ENCODE peak calls at places on chromosome 18, in six cellular contexts. One of them, this sample, is unnamed.
A peak's percentile ranks its signal among the peaks of the same experiment; 100 is the strongest.

GRCh38 chr18:36312806-36313395 is 15.4 kb downstream of the FHOD3 start:
- DNase-seq in fibroblast of the conjunctiva: no peak
- DNase-seq in type B pancreatic cell: peak; percentile 25
- DNase-seq in SJSA1: no peak
- DNase-seq in CD4-positive, alpha-beta memory T cell: no peak
- DNase-seq in SW 1271: no peak
- DNase-seq in this sample: no peak

GRCh38 chr18:74064510-74064909 is 83.1 kb downstream of the FBXO15 start:
- DNase-seq in fibroblast of the conjunctiva: no peak
- DNase-seq in type B pancreatic cell: no peak
- DNase-seq in SJSA1: no peak
- DNase-seq in CD4-positive, alpha-beta memory T cell: no peak
- DNase-seq in SW 1271: no peak
- DNase-seq in this sample: no peak

GRCh38 chr18:2147424-2147823 is 423.9 kb downstream of the METTL4 start:
- DNase-seq in fibroblast of the conjunctiva: no peak
- DNase-seq in type B pancreatic cell: no peak
- DNase-seq in SJSA1: peak; percentile 52
- DNase-seq in CD4-positive, alpha-beta memory T cell: no peak
- DNase-seq in SW 1271: no peak
- DNase-seq in this sample: no peak

GRCh38 chr18:50009772-50010171 is 185.2 kb downstream of the MYO5B start:
- DNase-seq in fibroblast of the conjunctiva: peak; percentile 16
- DNase-seq in type B pancreatic cell: no peak
- DNase-seq in SJSA1: no peak
- DNase-seq in CD4-positive, alpha-beta memory T cell: peak; percentile 20
- DNase-seq in SW 1271: no peak
- DNase-seq in this sample: no peak

GRCh38 chr18:59649575-59649974 is 47.6 kb downstream of the CCBE1 start:
- DNase-seq in fibroblast of the conjunctiva: no peak
- DNase-seq in type B pancreatic cell: no peak
- DNase-seq in SJSA1: no peak
- DNase-seq in CD4-positive, alpha-beta memory T cell: no peak
- DNase-seq in SW 1271: no peak
- DNase-seq in this sample: no peak

GRCh38 chr18:33231474-33232317 is 208.8 kb downstream of the CCDC178 start:
- DNase-seq in fibroblast of the conjunctiva: peak; percentile 59
- DNase-seq in type B pancreatic cell: peak; percentile 78
- DNase-seq in SJSA1: peak; percentile 63
- DNase-seq in CD4-positive, alpha-beta memory T cell: peak; percentile 30
- DNase-seq in SW 1271: peak; percentile 15
- DNase-seq in this sample: peak; percentile 23

GRCh38 chr18:48036191-48036590 is 105.7 kb upstream of the SMAD2 start:
- DNase-seq in fibroblast of the conjunctiva: no peak
- DNase-seq in type B pancreatic cell: no peak
- DNase-seq in SJSA1: no peak
- DNase-seq in CD4-positive, alpha-beta memory T cell: no peak
- DNase-seq in SW 1271: no peak
- DNase-seq in this sample: no peak

GRCh38 chr18:63186934-63187574 is 132.5 kb downstream of the BCL2 start:
- DNase-seq in fibroblast of the conjunctiva: no peak
- DNase-seq in type B pancreatic cell: no peak
- DNase-seq in SJSA1: no peak
- DNase-seq in CD4-positive, alpha-beta memory T cell: no peak
- DNase-seq in SW 1271: no peak
- DNase-seq in this sample: no peak

GRCh38 chr18:77851798-77852197 is 602.1 kb downstream of the GALR1 start:
- DNase-seq in fibroblast of the conjunctiva: no peak
- DNase-seq in type B pancreatic cell: no peak
- DNase-seq in SJSA1: no peak
- DNase-seq in CD4-positive, alpha-beta memory T cell: no peak
- DNase-seq in SW 1271: no peak
- DNase-seq in this sample: no peak

GRCh38 chr18:31247574-31248199 is 70.3 kb upstream of the DSG1 start:
- DNase-seq in fibroblast of the conjunctiva: no peak
- DNase-seq in type B pancreatic cell: no peak
- DNase-seq in SJSA1: no peak
- DNase-seq in CD4-positive, alpha-beta memory T cell: no peak
- DNase-seq in SW 1271: no peak
- DNase-seq in this sample: no peak

GRCh38 chr18:79965119-79965902 is 868 bp downstream of the HSBP1L1 start:
- DNase-seq in fibroblast of the conjunctiva: no peak
- DNase-seq in type B pancreatic cell: no peak
- DNase-seq in SJSA1: peak; percentile 83
- DNase-seq in CD4-positive, alpha-beta memory T cell: peak; percentile 33
- DNase-seq in SW 1271: peak; percentile 46
- DNase-seq in this sample: no peak

GRCh38 chr18:50011813-50012445 is 183.0 kb downstream of the MYO5B start:
- DNase-seq in fibroblast of the conjunctiva: peak; percentile 93
- DNase-seq in type B pancreatic cell: no peak
- DNase-seq in SJSA1: no peak
- DNase-seq in CD4-positive, alpha-beta memory T cell: no peak
- DNase-seq in SW 1271: no peak
- DNase-seq in this sample: no peak

GRCh38 chr18:36169938-36170337 is 17.4 kb upstream of the MOCOS start:
- DNase-seq in fibroblast of the conjunctiva: no peak
- DNase-seq in type B pancreatic cell: no peak
- DNase-seq in SJSA1: no peak
- DNase-seq in CD4-positive, alpha-beta memory T cell: no peak
- DNase-seq in SW 1271: no peak
- DNase-seq in this sample: no peak

GRCh38 chr18:51170689-51171088 is 26.8 kb downstream of the MEX3C start:
- DNase-seq in fibroblast of the conjunctiva: no peak
- DNase-seq in type B pancreatic cell: no peak
- DNase-seq in SJSA1: no peak
- DNase-seq in CD4-positive, alpha-beta memory T cell: no peak
- DNase-seq in SW 1271: no peak
- DNase-seq in this sample: no peak

GRCh38 chr18:64037812-64038414 is 68.0 kb downstream of the SERPINB8 start:
- DNase-seq in fibroblast of the conjunctiva: no peak
- DNase-seq in type B pancreatic cell: no peak
- DNase-seq in SJSA1: no peak
- DNase-seq in CD4-positive, alpha-beta memory T cell: no peak
- DNase-seq in SW 1271: no peak
- DNase-seq in this sample: no peak

GRCh38 chr18:811192-812122 is 585 bp downstream of the YES1 start:
- DNase-seq in fibroblast of the conjunctiva: no peak
- DNase-seq in type B pancreatic cell: peak; percentile 74
- DNase-seq in SJSA1: no peak
- DNase-seq in CD4-positive, alpha-beta memory T cell: no peak
- DNase-seq in SW 1271: no peak
- DNase-seq in this sample: no peak

GRCh38 chr18:62450546-62451395 is 72.1 kb upstream of the ZCCHC2 start:
- DNase-seq in fibroblast of the conjunctiva: peak; percentile 14
- DNase-seq in type B pancreatic cell: no peak
- DNase-seq in SJSA1: peak; percentile 75
- DNase-seq in CD4-positive, alpha-beta memory T cell: no peak
- DNase-seq in SW 1271: peak; percentile 63
- DNase-seq in this sample: peak; percentile 70

GRCh38 chr18:22848618-22849017 is 84.5 kb upstream of the RBBP8 start:
- DNase-seq in fibroblast of the conjunctiva: no peak
- DNase-seq in type B pancreatic cell: no peak
- DNase-seq in SJSA1: no peak
- DNase-seq in CD4-positive, alpha-beta memory T cell: no peak
- DNase-seq in SW 1271: no peak
- DNase-seq in this sample: no peak

GRCh38 chr18:27666070-27666469 is 481.0 kb upstream of the CHST9 start:
- DNase-seq in fibroblast of the conjunctiva: no peak
- DNase-seq in type B pancreatic cell: no peak
- DNase-seq in SJSA1: no peak
- DNase-seq in CD4-positive, alpha-beta memory T cell: no peak
- DNase-seq in SW 1271: no peak
- DNase-seq in this sample: no peak

GRCh38 chr18:35376742-35377695 is at the start of gene ZNF396:
- DNase-seq in fibroblast of the conjunctiva: no peak
- DNase-seq in type B pancreatic cell: peak; percentile 80
- DNase-seq in SJSA1: peak; percentile 80
- DNase-seq in CD4-positive, alpha-beta memory T cell: peak; percentile 62
- DNase-seq in SW 1271: peak; percentile 37
- DNase-seq in this sample: peak; percentile 52

GRCh38 chr18:69400976-69401474 is 337 bp downstream of the DOK6 start:
- DNase-seq in fibroblast of the conjunctiva: no peak
- DNase-seq in type B pancreatic cell: peak; percentile 69
- DNase-seq in SJSA1: no peak
- DNase-seq in CD4-positive, alpha-beta memory T cell: no peak
- DNase-seq in SW 1271: no peak
- DNase-seq in this sample: peak; percentile 36

GRCh38 chr18:76384861-76385680 is 110.0 kb downstream of the ZNF516 start:
- DNase-seq in fibroblast of the conjunctiva: no peak
- DNase-seq in type B pancreatic cell: no peak
- DNase-seq in SJSA1: peak; percentile 36
- DNase-seq in CD4-positive, alpha-beta memory T cell: no peak
- DNase-seq in SW 1271: no peak
- DNase-seq in this sample: no peak

GRCh38 chr18:56789004-56789888 is 138.1 kb downstream of the WDR7 start:
- DNase-seq in fibroblast of the conjunctiva: no peak
- DNase-seq in type B pancreatic cell: no peak
- DNase-seq in SJSA1: no peak
- DNase-seq in CD4-positive, alpha-beta memory T cell: no peak
- DNase-seq in SW 1271: no peak
- DNase-seq in this sample: no peak

GRCh38 chr18:29874519-29875098 is 1167.9 kb downstream of the DSC3 start:
- DNase-seq in fibroblast of the conjunctiva: peak; percentile 2
- DNase-seq in type B pancreatic cell: no peak
- DNase-seq in SJSA1: no peak
- DNase-seq in CD4-positive, alpha-beta memory T cell: no peak
- DNase-seq in SW 1271: no peak
- DNase-seq in this sample: no peak

GRCh38 chr18:80253871-80254492 is 6.7 kb upstream of the PARD6G start:
- DNase-seq in fibroblast of the conjunctiva: no peak
- DNase-seq in type B pancreatic cell: peak; percentile 66
- DNase-seq in SJSA1: no peak
- DNase-seq in CD4-positive, alpha-beta memory T cell: no peak
- DNase-seq in SW 1271: no peak
- DNase-seq in this sample: peak; percentile 13

GRCh38 chr18:63823516-63824219 is 48.5 kb downstream of the SERPINB7 start:
- DNase-seq in fibroblast of the conjunctiva: no peak
- DNase-seq in type B pancreatic cell: no peak
- DNase-seq in SJSA1: no peak
- DNase-seq in CD4-positive, alpha-beta memory T cell: no peak
- DNase-seq in SW 1271: no peak
- DNase-seq in this sample: no peak

This sample was measured in T1000.